ENCODE peak calls at places on chromosome 21, in four cellular contexts. O is ovary, L is K562, U is H1. D is an unnamed sample.

GRCh38 chr21:44766818-44767354 is 34.7 kb downstream of the UBE2G2 start:
- DNase-seq in O (no peak), L (no peak), U (no peak), D (no peak)

GRCh38 chr21:44699502-44700001 is 2.6 kb downstream of the KRTAP10-12 start:
- DNase-seq in O (no peak), L (no peak), U (no peak), D (no peak)

GRCh38 chr21:17688912-17689874 is 76.5 kb upstream of the BTG3 start:
- DNase-seq in O (peak; percentile 34), L (peak; percentile 44), U (no peak), D (no peak)

GRCh38 chr21:35015435-35016024 is 33.6 kb downstream of the RUNX1 start:
- DNase-seq in O (no peak), L (no peak), U (no peak), D (no peak)

GRCh38 chr21:28215214-28215954 is 777.3 kb downstream of the LTN1 start:
- DNase-seq in O (no peak), L (no peak), U (no peak), D (no peak)

GRCh38 chr21:37383066-37383465 is 16.5 kb downstream of the DYRK1A start:
- DNase-seq in O (no peak), L (peak; percentile 44), U (no peak), D (no peak)

GRCh38 chr21:23639726-23640125 is 1967.6 kb downstream of the MRPL39 start:
- DNase-seq in O (no peak), L (no peak), U (no peak), D (no peak)

GRCh38 chr21:44458971-44459711 is 3.8 kb downstream of the LRRC3 start:
- DNase-seq in O (no peak), L (no peak), U (no peak), D (peak; percentile 60)

GRCh38 chr21:37159053-37159776 is 86.2 kb downstream of the TTC3 start:
- DNase-seq in O (no peak), L (no peak), U (no peak), D (no peak)

GRCh38 chr21:19031956-19032355 is 628.4 kb upstream of the TMPRSS15 start:
- DNase-seq in O (no peak), L (no peak), U (no peak), D (no peak)

GRCh38 chr21:22314963-22315362 is 1316.8 kb downstream of the NCAM2 start:
- DNase-seq in O (no peak), L (no peak), U (no peak), D (no peak)

GRCh38 chr21:25955646-25956045 is 214.9 kb downstream of the APP start:
- DNase-seq in O (no peak), L (no peak), U (no peak), D (no peak)

GRCh38 chr21:25952306-25952705 is 217.5 kb downstream of the GABPA start:
- DNase-seq in O (no peak), L (no peak), U (no peak), D (no peak)

GRCh38 chr21:25953196-25953595 is 217.4 kb downstream of the APP start:
- DNase-seq in O (no peak), L (no peak), U (no peak), D (no peak)

GRCh38 chr21:25956993-25957714 is 213.4 kb downstream of the APP start:
- DNase-seq in O (no peak), L (no peak), U (no peak), D (no peak)

GRCh38 chr21:25953659-25954058 is 216.9 kb downstream of the APP start:
- DNase-seq in O (no peak), L (no peak), U (no peak), D (no peak)
- TF ChIP-seq POLR2A in O (no peak), L (no peak), U (no peak), D (no peak)

DNA sequence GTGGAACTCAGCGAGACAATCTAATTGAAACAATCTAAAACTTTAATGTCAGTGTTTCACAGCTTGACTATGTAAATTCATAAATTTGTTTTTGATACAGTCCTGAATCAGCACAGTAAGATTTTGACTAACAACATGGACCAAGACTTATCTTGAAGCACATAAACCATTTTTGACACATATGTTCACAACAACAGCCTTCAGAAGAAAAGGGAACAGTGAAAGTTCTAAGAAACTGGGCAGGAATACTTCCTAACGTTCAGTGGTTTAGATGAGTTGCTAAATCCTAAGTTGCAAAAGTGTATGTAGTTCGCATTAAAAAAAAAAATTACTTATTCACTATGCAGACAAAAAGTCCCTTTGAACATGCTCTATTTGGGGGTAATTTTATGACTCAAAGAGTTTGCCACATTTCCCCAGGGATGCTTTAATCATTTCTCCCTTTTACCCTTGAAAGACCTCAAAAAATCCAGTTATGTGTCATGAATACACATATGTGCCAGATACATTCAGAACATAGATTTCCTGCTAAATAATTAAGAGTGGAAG is 120.2 kb downstream of the MRPL39 start:
- DNase-seq in O (no peak), L (no peak), U (no peak), D (no peak)
- TF ChIP-seq EP300 in O (no peak), L (no peak), U (no peak), D (no peak)

GRCh38 chr21:32412162-32412997 is at the start of gene EVA1C:
- DNase-seq in O (peak; percentile 79), L (no peak), U (no peak), D (peak; percentile 88)

GRCh38 chr21:32415451-32415850 is 2.9 kb downstream of the EVA1C start:
- DNase-seq in O (no peak), L (no peak), U (no peak), D (no peak)

GRCh38 chr21:32413697-32414578 is 1.4 kb downstream of the EVA1C start:
- DNase-seq in O (peak; percentile 31), L (no peak), U (no peak), D (peak; percentile 81)

GRCh38 chr21:32415999-32416398 is 3.5 kb downstream of the EVA1C start:
- DNase-seq in O (no peak), L (no peak), U (no peak), D (no peak)

DNA sequence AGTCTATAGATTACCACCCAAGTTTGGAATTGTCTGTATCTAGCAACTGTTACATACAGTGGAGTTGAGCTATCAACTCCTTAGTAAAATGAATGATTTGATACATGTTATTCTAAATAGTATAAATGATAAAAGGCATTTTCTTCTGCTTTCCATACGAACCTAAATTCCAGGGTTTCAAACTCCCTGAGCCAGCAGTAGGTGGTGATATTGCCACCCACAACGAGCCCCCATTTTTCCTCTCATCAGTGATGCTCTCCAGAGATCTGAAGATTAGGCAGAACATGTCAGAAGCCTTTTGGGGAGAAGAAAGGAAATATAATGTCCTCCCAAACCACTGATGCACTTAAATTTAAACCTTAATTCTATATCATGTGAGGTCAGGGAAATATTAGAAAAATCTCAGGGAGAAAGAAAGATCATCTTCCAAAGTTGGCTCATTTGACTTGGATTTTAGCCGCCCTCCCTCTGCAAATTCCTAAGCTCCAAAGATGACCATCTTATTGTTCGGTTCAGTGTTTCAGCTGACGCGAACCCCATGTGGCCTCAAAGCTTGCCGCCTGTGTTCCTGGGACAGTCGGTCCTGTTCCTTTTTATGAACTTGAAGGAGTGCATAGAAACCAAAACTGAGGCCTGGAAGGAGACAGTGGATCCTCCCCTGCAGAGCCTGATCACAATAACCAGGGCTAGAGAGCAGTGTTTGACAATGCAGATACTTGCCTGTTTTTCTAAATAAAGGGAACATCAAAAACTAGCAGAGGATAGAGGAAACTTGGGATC is 2.3 kb downstream of the EVA1C start:
- DNase-seq in O (no peak), L (peak; percentile 22), U (no peak), D (no peak)
- H3K27me3 ChIP-seq in O (no peaks in the 10 kb centered on the region), L (peaks cover 30% of the 10 kb centered on the region), U (peaks cover 32% of the 10 kb centered on the region), D (no peaks in the 10 kb centered on the region)

DNA sequence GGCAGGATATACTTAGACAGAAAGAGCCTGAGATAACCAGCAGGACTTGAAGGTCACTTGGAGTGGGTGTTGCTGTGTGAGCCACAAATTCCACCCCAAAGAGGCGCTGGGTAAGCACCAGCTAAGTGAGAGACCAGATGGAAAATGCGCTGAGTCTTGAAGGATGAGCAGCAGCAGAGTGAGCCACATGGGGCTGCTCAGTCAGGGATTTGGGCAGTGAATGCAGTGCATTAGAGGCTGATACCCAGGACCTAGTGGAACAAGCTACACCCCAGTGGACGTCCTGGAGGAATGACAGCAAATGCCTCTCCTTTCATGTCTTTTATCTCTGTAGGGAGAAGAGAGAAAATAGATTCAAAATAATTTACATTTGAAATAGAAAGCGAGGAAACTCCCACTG is 11.3 kb downstream of the GRIK1 start:
- DNase-seq in O (no peak), L (peak; percentile 11), U (no peak), D (no peak)
- TF ChIP-seq POLR2A in O (no peak), L (no peak), U (no peak), D (no peak)

DNA sequence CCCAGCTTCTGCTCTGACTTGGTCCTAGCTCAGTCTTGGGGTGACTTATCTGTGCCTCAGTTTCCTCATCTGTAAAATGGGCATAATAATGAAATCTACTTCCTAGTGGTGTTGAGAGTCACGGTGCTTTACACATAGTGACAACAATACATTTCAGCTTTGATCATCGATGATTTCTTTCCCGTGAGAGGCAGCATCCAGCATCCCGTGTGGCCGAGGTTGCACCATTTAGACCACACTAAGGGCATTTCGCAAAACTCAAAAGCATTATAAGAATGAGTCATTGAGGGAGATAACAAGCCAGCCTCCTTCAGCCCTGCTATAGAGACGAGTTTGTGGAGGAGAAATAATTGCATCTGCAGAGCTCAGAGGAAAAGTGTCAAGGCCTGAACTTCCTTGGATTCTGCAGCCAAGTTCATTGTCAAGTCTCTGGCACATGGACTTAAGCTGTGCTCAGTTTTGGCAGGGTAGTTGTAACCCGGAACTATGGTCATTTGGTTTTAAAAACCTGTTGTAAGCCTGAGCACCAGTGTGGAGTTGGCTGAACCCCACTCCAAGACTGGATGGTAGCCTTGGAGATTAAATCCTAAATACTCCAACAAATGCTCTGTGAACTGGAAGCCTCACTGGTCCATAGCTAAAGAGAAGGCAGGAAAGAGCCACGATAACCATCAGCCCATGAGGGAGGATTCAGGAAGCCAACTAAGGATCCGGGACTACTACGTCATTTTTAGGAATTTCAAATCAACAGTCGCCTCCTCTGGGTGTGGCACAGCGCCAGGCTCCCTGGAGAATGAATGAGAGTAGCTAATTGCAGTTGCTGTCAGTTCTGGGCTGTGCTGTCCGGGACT is 64.2 kb downstream of the TCP10L start:
- DNase-seq in O (peak; percentile 91), L (peak; percentile 24), U (no peak), D (peak; percentile 91)
- TF ChIP-seq EP300 in O (peak; percentile 35), L (no peak), U (no peak), D (no peak)

DNA sequence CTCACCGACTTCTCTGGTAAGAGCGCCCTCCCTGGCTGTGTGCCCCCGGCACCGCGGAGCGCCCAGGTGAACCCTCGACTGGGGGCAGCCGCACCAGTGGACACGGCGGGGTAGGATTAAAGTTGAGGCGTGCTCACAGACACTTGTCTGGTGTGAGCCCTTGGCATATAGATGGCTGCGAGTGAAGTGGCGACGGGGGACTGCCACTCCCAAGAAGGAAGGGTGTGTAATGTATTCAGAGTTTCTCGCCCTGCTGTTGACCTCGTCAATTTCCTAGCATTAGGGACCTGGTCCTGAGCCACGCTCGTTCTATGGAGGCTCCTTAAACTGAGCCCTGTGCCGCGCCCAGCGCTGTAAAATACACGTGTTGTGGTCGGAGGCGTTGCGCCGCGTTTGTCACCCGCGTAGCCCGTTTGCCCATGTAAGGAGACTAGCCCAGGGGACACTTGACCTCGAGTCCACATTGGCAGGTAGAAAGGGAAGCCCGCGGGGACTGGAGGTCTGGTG is 545 bp downstream of the EVA1C start:
- DNase-seq in O (peak; percentile 67), L (no peak), U (no peak), D (peak; percentile 81)
- H3K27me3 ChIP-seq in O (no peaks in the 10 kb centered on the region), L (peaks cover 34% of the 10 kb centered on the region), U (peaks cover 32% of the 10 kb centered on the region), D (no peaks in the 10 kb centered on the region)

GRCh38 chr21:42036313-42036712 is 26.2 kb upstream of the ZBTB21 start:
- DNase-seq in O (no peak), L (no peak), U (no peak), D (no peak)

GRCh38 chr21:42039470-42039901 is 29.3 kb upstream of the ZBTB21 start:
- DNase-seq in O (no peak), L (no peak), U (no peak), D (peak; percentile 63)

GRCh38 chr21:42038393-42038792 is 28.2 kb upstream of the ZBTB21 start:
- DNase-seq in O (no peak), L (no peak), U (no peak), D (peak; percentile 52)

GRCh38 chr21:42038826-42039425 is 28.8 kb upstream of the ZBTB21 start:
- DNase-seq in O (no peak), L (no peak), U (no peak), D (no peak)

GRCh38 chr21:42037943-42038342 is 27.8 kb upstream of the ZBTB21 start:
- DNase-seq in O (no peak), L (no peak), U (no peak), D (peak; percentile 36)
- TF ChIP-seq POLR2A in O (no peak), L (no peak), U (no peak), D (no peak)

D was measured in sigmoid colon.